ENCODE peak calls at places on chromosomes 12 and 14, in five cellular contexts. C, M, S, J and H are unnamed samples.

GRCh38 chr12:28313631-28314030 is 123.4 kb downstream of the CCDC91 start:
- DNase-seq in C (peak; percentile 46), M (no peak), S (no peak), J (peak; percentile 43), H (no peak)

GRCh38 chr12:106956048-106956935 is 585 bp downstream of the TMEM263 start:
- DNase-seq in C (peak; percentile 93), M (no peak), S (peak; percentile 12), J (peak; percentile 90), H (peak; percentile 78)

GRCh38 chr12:100267603-100268281 is 765 bp downstream of the SCYL2 start:
- DNase-seq in C (peak; percentile 43), M (no peak), S (no peak), J (peak; percentile 37), H (peak; percentile 24)

GRCh38 chr12:78951746-78952532 is 87.4 kb downstream of the SYT1 start:
- DNase-seq in C (peak; percentile 20), M (no peak), S (no peak), J (no peak), H (no peak)

GRCh38 chr12:112270673-112271072 is 111.6 kb downstream of the HECTD4 start:
- DNase-seq in C (no peak), M (no peak), S (no peak), J (no peak), H (no peak)

GRCh38 chr14:92914087-92914656 is 8.8 kb upstream of the CHGA start:
- DNase-seq in C (peak; percentile 27), M (no peak), S (peak; percentile 11), J (peak; percentile 15), H (peak; percentile 72)

GRCh38 chr14:90624732-90625444 is 191.3 kb downstream of the TTC7B start:
- DNase-seq in C (peak; percentile 10), M (no peak), S (no peak), J (peak; percentile 39), H (no peak)

GRCh38 chr12:49615725-49616124 is 7.6 kb upstream of the PRPF40B start:
- DNase-seq in C (peak; percentile 20), M (no peak), S (no peak), J (peak; percentile 45), H (no peak)

GRCh38 chr12:53495903-53496751 is 3.1 kb downstream of the MAP3K12 start:
- DNase-seq in C (peak; percentile 86), M (no peak), S (no peak), J (peak; percentile 85), H (no peak)

GRCh38 chr12:122886851-122887816 is 8.8 kb downstream of the VPS37B start:
- DNase-seq in C (peak; percentile 47), M (peak; percentile 86), S (no peak), J (peak; percentile 76), H (no peak)

GRCh38 chr12:54352891-54353874 is 11.1 kb downstream of the GPR84 start:
- DNase-seq in C (no peak), M (no peak), S (no peak), J (peak; percentile 72), H (no peak)

GRCh38 chr12:42921741-42922511 is 332.4 kb upstream of the PRICKLE1 start:
- DNase-seq in C (no peak), M (no peak), S (no peak), J (peak; percentile 77), H (no peak)

GRCh38 chr12:4881665-4882064 is 28.0 kb upstream of the KCNA1 start:
- DNase-seq in C (no peak), M (no peak), S (no peak), J (no peak), H (no peak)

GRCh38 chr12:4380332-4380731 is 820 bp upstream of the FGF23 start:
- DNase-seq in C (no peak), M (no peak), S (no peak), J (no peak), H (no peak)

GRCh38 chr14:25231006-25231405 is 181.1 kb upstream of the STXBP6 start:
- DNase-seq in C (peak; percentile 8), M (no peak), S (no peak), J (no peak), H (no peak)

GRCh38 chr12:98317939-98318899 is 197.2 kb upstream of the TMPO start:
- DNase-seq in C (no peak), M (no peak), S (no peak), J (no peak), H (no peak)

GRCh38 chr14:57182760-57183503 is 85.8 kb downstream of the EXOC5 start:
- DNase-seq in C (peak; percentile 18), M (no peak), S (no peak), J (peak; percentile 2), H (peak; percentile 6)

GRCh38 chr12:40327506-40327905 is 102.7 kb downstream of the LRRK2 start:
- DNase-seq in C (no peak), M (no peak), S (no peak), J (no peak), H (no peak)
- TF ChIP-seq CTCF in C (no peak), M (no peak), S (no peak), J (no peak), H (no peak)

DNA sequence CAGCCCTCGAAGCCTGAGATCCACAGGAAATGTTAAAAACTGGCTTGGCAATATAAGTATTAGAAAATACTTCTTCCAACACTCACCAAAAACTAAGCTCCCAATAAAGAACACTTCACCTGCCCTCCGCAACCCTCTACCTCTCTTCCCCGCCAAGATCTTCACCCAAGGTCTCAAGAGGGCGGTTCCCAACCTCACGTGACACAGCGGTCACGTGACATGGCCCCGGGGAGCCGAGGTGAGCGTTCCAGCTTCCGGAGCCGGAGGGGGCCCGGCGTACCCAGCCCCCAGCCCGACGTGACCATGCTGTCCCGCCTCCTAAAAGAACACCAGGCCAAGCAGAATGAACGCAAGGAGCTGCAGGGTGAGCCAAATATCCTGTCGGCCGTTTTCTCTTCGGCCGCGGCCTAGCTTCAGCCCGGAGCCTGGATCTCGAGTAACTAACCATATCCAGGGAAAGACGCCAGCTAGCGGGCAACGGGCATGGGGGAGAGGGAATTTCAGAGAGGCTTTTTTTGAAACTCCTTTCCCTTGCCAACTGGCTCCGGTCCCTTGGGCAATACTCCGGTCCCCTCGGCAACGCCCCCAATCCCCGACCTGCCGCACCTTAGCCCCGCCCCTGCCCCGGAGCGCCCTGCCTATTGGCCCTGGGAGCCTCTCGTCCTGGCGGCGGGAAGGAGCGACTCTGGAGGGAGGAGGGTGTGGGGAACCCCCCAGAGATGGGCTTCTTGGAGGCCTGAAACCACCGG is at the start of gene BLOC1S1:
- DNase-seq in C (peak; percentile 94), M (peak; percentile 94), S (peak; percentile 80), J (peak; percentile 91), H (peak; percentile 95)
- TF ChIP-seq CTCF in C (no peak), M (no peak), S (no peak), J (no peak), H (no peak)

DNA sequence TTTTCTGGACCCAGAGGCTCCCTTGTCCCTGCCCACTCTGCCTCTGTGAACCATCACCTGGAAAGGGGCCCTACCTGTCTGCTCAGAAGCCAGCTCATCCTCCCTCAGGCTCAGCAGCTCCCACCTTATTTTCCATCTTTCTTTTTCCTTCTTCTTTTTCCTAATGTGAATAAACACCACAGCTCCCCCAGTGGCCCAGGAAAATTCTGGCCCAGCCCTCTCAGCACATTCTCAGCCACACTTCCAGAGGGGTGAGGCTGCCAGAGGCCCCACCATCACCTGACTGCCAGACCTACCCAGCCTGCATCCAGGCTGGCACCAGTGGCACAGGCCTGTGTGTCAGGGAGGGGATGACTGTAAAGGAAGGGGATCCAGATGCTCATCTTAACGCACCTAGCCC is 23.0 kb downstream of the ZFHX2 start:
- DNase-seq in C (no peak), M (no peak), S (no peak), J (no peak), H (no peak)
- TF ChIP-seq CTCF in C (peak; percentile 25), M (no peak), S (no peak), J (peak; percentile 13), H (no peak)

GRCh38 chr14:33676135-33676566 is 274.7 kb downstream of the EGLN3 start:
- DNase-seq in C (peak; percentile 58), M (no peak), S (no peak), J (no peak), H (peak; percentile 3)
- TF ChIP-seq CTCF in C (peak; percentile 59), M (no peak), S (no peak), J (no peak), H (no peak)

GRCh38 chr12:38669081-38669480 is 236.3 kb downstream of the CPNE8 start:
- DNase-seq in C (no peak), M (no peak), S (no peak), J (no peak), H (no peak)

GRCh38 chr12:38662851-38663250 is 242.5 kb downstream of the CPNE8 start:
- DNase-seq in C (peak; percentile 38), M (no peak), S (no peak), J (no peak), H (no peak)

GRCh38 chr12:38669530-38669929 is 235.9 kb downstream of the CPNE8 start:
- DNase-seq in C (peak; percentile 66), M (no peak), S (no peak), J (no peak), H (no peak)

GRCh38 chr12:38666425-38666824 is 239.0 kb downstream of the CPNE8 start:
- DNase-seq in C (no peak), M (no peak), S (no peak), J (no peak), H (no peak)

GRCh38 chr12:38664661-38665269 is 240.6 kb downstream of the CPNE8 start:
- DNase-seq in C (peak; percentile 40), M (no peak), S (no peak), J (no peak), H (peak; percentile 6)
- TF ChIP-seq CTCF in C (peak; percentile 63), M (no peak), S (no peak), J (no peak), H (peak; percentile 60)

DNA sequence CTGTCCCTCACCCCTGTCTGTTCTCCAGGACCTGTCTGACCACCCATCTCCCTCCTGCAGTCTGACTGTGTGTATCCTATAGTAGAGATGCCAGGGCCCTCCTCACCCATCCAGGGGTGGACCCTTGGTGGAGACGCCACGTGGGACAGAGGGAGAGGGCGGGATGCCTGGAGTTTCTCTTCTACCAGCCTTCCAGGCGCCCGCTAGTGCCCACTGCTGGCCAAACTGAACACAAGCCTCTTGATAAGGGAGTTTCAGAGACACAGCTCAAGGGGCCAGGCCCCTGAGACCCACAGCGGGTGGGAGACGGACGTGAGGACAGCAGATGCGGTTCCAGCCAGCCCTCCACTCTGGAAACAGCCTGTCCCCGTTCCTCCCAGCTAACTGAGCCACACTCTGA is 147.3 kb downstream of the RBM19 start:
- DNase-seq in C (peak; percentile 10), M (no peak), S (no peak), J (no peak), H (no peak)
- TF ChIP-seq CTCF in C (peak; percentile 48), M (no peak), S (no peak), J (peak; percentile 28), H (no peak)

GRCh38 chr14:69573205-69573840 is 1.3 kb downstream of the CCDC177 start:
- DNase-seq in C (no peak), M (no peak), S (no peak), J (no peak), H (no peak)
- TF ChIP-seq CTCF in C (no peak), M (no peak), S (no peak), J (no peak), H (no peak)

GRCh38 chr14:43005807-43006206 is 1399.1 kb downstream of the LRFN5 start:
- DNase-seq in C (peak; percentile 42), M (no peak), S (no peak), J (peak; percentile 23), H (no peak)
- TF ChIP-seq CTCF in C (peak; percentile 40), M (no peak), S (no peak), J (peak; percentile 42), H (no peak)

GRCh38 chr12:12230275-12230674 is 36.6 kb downstream of the LRP6 start:
- DNase-seq in C (no peak), M (no peak), S (no peak), J (no peak), H (no peak)
- TF ChIP-seq CTCF in C (no peak), M (no peak), S (no peak), J (no peak), H (no peak)